ENCODE peak calls at places on chromosomes 7 and 10, in five cellular contexts. G is bronchial epithelial cell, A is GM12891, B is IMR-90, K is mucosa of gallbladder. V is an unnamed sample.

GRCh38 chr7:36746347-36746746 is 22.1 kb upstream of the AOAH start:
- DNase-seq in G (no peak), A (no peak), B (peak), K (peak), V (no peak)

GRCh38 chr7:72123913-72124312 is 288.2 kb downstream of the CALN1 start:
- DNase-seq in G (no peak), A (no peak), B (no peak), K (no peak), V (no peak)

GRCh38 chr7:155002411-155003214 is at the start of gene PAXIP1:
- DNase-seq in G (no peak), A (peak), B (peak), K (no peak), V (peak)

GRCh38 chr7:5492249-5493020 is 68.8 kb upstream of the TNRC18 start:
- DNase-seq in G (no peak), A (no peak), B (no peak), K (no peak), V (no peak)

GRCh38 chr10:5811387-5811821 is 1.8 kb downstream of the GDI2 start:
- DNase-seq in G (peak), A (no peak), B (peak), K (no peak), V (no peak)

GRCh38 chr10:111392910-111393309 is 316.1 kb downstream of the ADRA2A start:
- DNase-seq in G (no peak), A (no peak), B (no peak), K (no peak), V (no peak)

GRCh38 chr7:2809903-2810628 is 34.0 kb downstream of the GNA12 start:
- DNase-seq in G (peak), A (no peak), B (peak), K (no peak), V (no peak)

GRCh38 chr10:49679480-49679893 is at the start of gene C10orf53:
- DNase-seq in G (peak), A (no peak), B (peak), K (no peak), V (no peak)

GRCh38 chr7:92880212-92881090 is 44.1 kb upstream of the CDK6 start:
- DNase-seq in G (peak), A (no peak), B (no peak), K (no peak), V (no peak)

GRCh38 chr7:132160525-132161230 is 415.6 kb downstream of the PLXNA4 start:
- DNase-seq in G (no peak), A (no peak), B (no peak), K (no peak), V (no peak)

GRCh38 chr10:89651916-89652573 is 7.0 kb upstream of the PANK1 start:
- DNase-seq in G (no peak), A (no peak), B (no peak), K (no peak), V (no peak)

GRCh38 chr10:4867520-4868356 is 41.7 kb downstream of the AKR1E2 start:
- DNase-seq in G (peak), A (no peak), B (peak), K (no peak), V (no peak)

GRCh38 chr10:115856580-115856979 is 416.4 kb downstream of the GFRA1 start:
- DNase-seq in G (peak), A (no peak), B (no peak), K (no peak), V (no peak)

GRCh38 chr7:35694161-35694783 is 663 bp downstream of the HERPUD2 start:
- DNase-seq in G (no peak), A (no peak), B (peak), K (no peak), V (peak)

GRCh38 chr10:70441877-70442205 is 360 bp upstream of the NODAL start:
- DNase-seq in G (peak), A (no peak), B (no peak), K (no peak), V (no peak)

GRCh38 chr7:92595281-92595680 is 5.1 kb upstream of the FAM133B start:
- DNase-seq in G (peak), A (no peak), B (peak), K (no peak), V (no peak)

GRCh38 chr7:10475940-10476641 is 497.6 kb upstream of the PHF14 start:
- DNase-seq in G (no peak), A (no peak), B (no peak), K (no peak), V (no peak)

GRCh38 chr10:101011517-101012423 is 12.2 kb downstream of the LZTS2 start:
- DNase-seq in G (no peak), A (no peak), B (peak), K (no peak), V (no peak)

GRCh38 chr7:28725911-28726310 is 232.2 kb downstream of the TRIL start:
- DNase-seq in G (peak), A (no peak), B (peak), K (no peak), V (no peak)

GRCh38 chr10:70921285-70921684 is 32.9 kb upstream of the PCBD1 start:
- DNase-seq in G (no peak), A (no peak), B (no peak), K (no peak), V (no peak)

GRCh38 chr7:94348142-94348541 is 46.6 kb upstream of the COL1A2 start:
- DNase-seq in G (no peak), A (no peak), B (peak), K (peak), V (no peak)

GRCh38 chr7:35757574-35757973 is 43.3 kb upstream of the SEPTIN7 start:
- DNase-seq in G (no peak), A (no peak), B (no peak), K (no peak), V (no peak)

GRCh38 chr7:6320791-6321190 is 48.4 kb upstream of the CYTH3 start:
- DNase-seq in G (no peak), A (no peak), B (no peak), K (no peak), V (no peak)

GRCh38 chr10:74437822-74438221 is 286.8 kb downstream of the ADK start:
- DNase-seq in G (peak), A (no peak), B (peak), K (no peak), V (no peak)

GRCh38 chr10:110254467-110254866 is 47.1 kb downstream of the MXI1 start:
- DNase-seq in G (no peak), A (no peak), B (no peak), K (no peak), V (no peak)

GRCh38 chr10:126456632-126457031 is 68.4 kb upstream of the ADAM12 start:
- DNase-seq in G (no peak), A (no peak), B (no peak), K (no peak), V (no peak)

GRCh38 chr7:23074443-23075244 is 30.9 kb upstream of the KLHL7 start:
- DNase-seq in G (peak), A (no peak), B (peak), K (no peak), V (no peak)

GRCh38 chr7:81769891-81770818 is at the start of gene HGF:
- DNase-seq in G (no peak), A (no peak), B (peak), K (peak), V (no peak)

GRCh38 chr10:32377458-32378370 is 30.8 kb upstream of the EPC1 start:
- DNase-seq in G (peak), A (no peak), B (peak), K (peak), V (peak)

GRCh38 chr10:48506147-48506917 is 98.5 kb downstream of the ARHGAP22 start:
- DNase-seq in G (peak), A (peak), B (peak), K (no peak), V (no peak)

GRCh38 chr7:13949450-13949849 is 40.0 kb downstream of the ETV1 start:
- DNase-seq in G (no peak), A (no peak), B (no peak), K (no peak), V (no peak)

GRCh38 chr7:23230586-23231195 is 15.9 kb upstream of the GPNMB start:
- DNase-seq in G (no peak), A (no peak), B (no peak), K (no peak), V (no peak)

GRCh38 chr10:86346169-86346793 is 20.3 kb downstream of the GRID1 start:
- DNase-seq in G (no peak), A (no peak), B (no peak), K (no peak), V (no peak)

GRCh38 chr10:12350925-12351324 is 1.6 kb downstream of the CAMK1D start:
- DNase-seq in G (no peak), A (no peak), B (no peak), K (no peak), V (no peak)

GRCh38 chr10:92074126-92074887 is 150.7 kb downstream of the BTAF1 start:
- DNase-seq in G (peak), A (no peak), B (peak), K (no peak), V (no peak)

GRCh38 chr7:134367956-134368749 is 51.4 kb upstream of the SLC35B4 start:
- DNase-seq in G (peak), A (no peak), B (no peak), K (no peak), V (no peak)

GRCh38 chr10:63429280-63429679 is 36.5 kb downstream of the JMJD1C start:
- DNase-seq in G (peak), A (no peak), B (peak), K (no peak), V (no peak)

GRCh38 chr7:101018271-101019167 is 1.4 kb upstream of the MUC17 start:
- DNase-seq in G (no peak), A (peak), B (no peak), K (no peak), V (no peak)